ENCODE peak calls at places on chromosomes 7 and 10, in five cellular contexts. One of them, this sample, is unnamed.
A peak's percentile ranks its signal among the peaks of the same experiment; 100 is the strongest.

GRCh38 chr7:40726559-40726958 is 591.8 kb downstream of the SUGCT start:
- DNase-seq in activated T-cell treated with anti-CD3 and anti-CD28 coated beads for 1 hour: no peak
- DNase-seq in LoVo: no peak
- DNase-seq in DMS79: no peak
- DNase-seq in NCI-H1092: no peak
- DNase-seq in this sample: no peak

GRCh38 chr7:132138817-132139216 is 437.5 kb downstream of the PLXNA4 start:
- DNase-seq in DMS79: no peak
- DNase-seq in NCI-H1092: no peak
- DNase-seq in activated T-cell treated with anti-CD3 and anti-CD28 coated beads for 1 hour: no peak
- DNase-seq in LoVo: no peak
- DNase-seq in this sample: no peak

GRCh38 chr10:132131581-132132250 is 55.0 kb upstream of the DPYSL4 start:
- DNase-seq in LoVo: no peak
- DNase-seq in NCI-H1092: no peak
- DNase-seq in DMS79: no peak
- DNase-seq in activated T-cell treated with anti-CD3 and anti-CD28 coated beads for 1 hour: no peak
- DNase-seq in this sample: no peak

GRCh38 chr7:128974241-128974934 is 36.7 kb downstream of the IRF5 start:
- DNase-seq in activated T-cell treated with anti-CD3 and anti-CD28 coated beads for 1 hour: no peak
- DNase-seq in LoVo: no peak
- DNase-seq in NCI-H1092: no peak
- DNase-seq in DMS79: no peak
- DNase-seq in this sample: no peak

GRCh38 chr7:17109017-17109416 is 189.4 kb upstream of the AHR start:
- DNase-seq in LoVo: peak; percentile 72
- DNase-seq in activated T-cell treated with anti-CD3 and anti-CD28 coated beads for 1 hour: no peak
- DNase-seq in NCI-H1092: no peak
- DNase-seq in DMS79: no peak
- DNase-seq in this sample: no peak

GRCh38 chr10:70662362-70663220 is 9.7 kb upstream of the ADAMTS14 start:
- DNase-seq in DMS79: no peak
- DNase-seq in NCI-H1092: no peak
- DNase-seq in LoVo: no peak
- DNase-seq in activated T-cell treated with anti-CD3 and anti-CD28 coated beads for 1 hour: no peak
- DNase-seq in this sample: no peak

GRCh38 chr10:3010327-3010726 is 57.0 kb upstream of the PFKP start:
- DNase-seq in activated T-cell treated with anti-CD3 and anti-CD28 coated beads for 1 hour: no peak
- DNase-seq in NCI-H1092: no peak
- DNase-seq in DMS79: no peak
- DNase-seq in LoVo: no peak
- DNase-seq in this sample: no peak

GRCh38 chr7:56218510-56218909 is 102.3 kb upstream of the NUPR2 start:
- DNase-seq in activated T-cell treated with anti-CD3 and anti-CD28 coated beads for 1 hour: no peak
- DNase-seq in NCI-H1092: peak; percentile 84
- DNase-seq in DMS79: no peak
- DNase-seq in LoVo: no peak
- DNase-seq in this sample: no peak

GRCh38 chr7:50560865-50561351 is 4.3 kb downstream of the DDC start:
- DNase-seq in DMS79: no peak
- DNase-seq in NCI-H1092: peak; percentile 96
- DNase-seq in activated T-cell treated with anti-CD3 and anti-CD28 coated beads for 1 hour: no peak
- DNase-seq in LoVo: no peak
- DNase-seq in this sample: no peak

GRCh38 chr7:99943641-99944507 is 14.5 kb upstream of the GJC3 start:
- DNase-seq in LoVo: no peak
- DNase-seq in NCI-H1092: no peak
- DNase-seq in activated T-cell treated with anti-CD3 and anti-CD28 coated beads for 1 hour: no peak
- DNase-seq in DMS79: no peak
- DNase-seq in this sample: no peak

GRCh38 chr10:132408823-132409666 is 12.0 kb downstream of the PWWP2B start:
- DNase-seq in DMS79: no peak
- DNase-seq in activated T-cell treated with anti-CD3 and anti-CD28 coated beads for 1 hour: no peak
- DNase-seq in NCI-H1092: no peak
- DNase-seq in LoVo: no peak
- DNase-seq in this sample: no peak

GRCh38 chr10:17954856-17955255 is 3.1 kb downstream of the SLC39A12 start:
- DNase-seq in activated T-cell treated with anti-CD3 and anti-CD28 coated beads for 1 hour: no peak
- DNase-seq in LoVo: no peak
- DNase-seq in NCI-H1092: no peak
- DNase-seq in DMS79: no peak
- DNase-seq in this sample: no peak

GRCh38 chr10:88473989-88474883 is 108.9 kb downstream of the RNLS start:
- DNase-seq in LoVo: peak; percentile 64
- DNase-seq in NCI-H1092: peak; percentile 41
- DNase-seq in activated T-cell treated with anti-CD3 and anti-CD28 coated beads for 1 hour: no peak
- DNase-seq in DMS79: peak; percentile 36
- DNase-seq in this sample: peak; percentile 33

GRCh38 chr10:80528185-80528700 is 9.5 kb upstream of the SH2D4B start:
- DNase-seq in DMS79: no peak
- DNase-seq in activated T-cell treated with anti-CD3 and anti-CD28 coated beads for 1 hour: no peak
- DNase-seq in LoVo: no peak
- DNase-seq in NCI-H1092: no peak
- DNase-seq in this sample: no peak

GRCh38 chr10:46787321-46787615 is 124.0 kb upstream of the PTPN20 start:
- DNase-seq in LoVo: peak; percentile 16
- DNase-seq in NCI-H1092: no peak
- DNase-seq in activated T-cell treated with anti-CD3 and anti-CD28 coated beads for 1 hour: no peak
- DNase-seq in DMS79: no peak
- DNase-seq in this sample: no peak

GRCh38 chr7:78115876-78116275 is 317.3 kb downstream of the PHTF2 start:
- DNase-seq in DMS79: no peak
- DNase-seq in NCI-H1092: no peak
- DNase-seq in activated T-cell treated with anti-CD3 and anti-CD28 coated beads for 1 hour: no peak
- DNase-seq in LoVo: no peak
- DNase-seq in this sample: no peak

This sample was measured in HCT116.